ENCODE peak calls at places on chromosome 14, in nine cellular contexts. D, N, J, O, K, G, Q, Z and H are unnamed samples.

GRCh38 chr14:95495538-95496025 is 20.9 kb downstream of the SYNE3 start:
- DNase-seq in N (no peak), K (no peak), O (no peak), J (no peak), Z (no peak), Q (peak; percentile 60), G (no peak), D (no peak), H (no peak)

GRCh38 chr14:20998139-20998538 is 954 bp upstream of the SLC39A2 start:
- DNase-seq in Q (no peak), J (no peak), N (no peak), D (no peak), O (no peak), Z (no peak), K (no peak), G (no peak), H (no peak)

GRCh38 chr14:77980475-77981321 is 180.8 kb downstream of the ADCK1 start:
- DNase-seq in D (no peak), Z (peak; percentile 93), K (no peak), G (peak; percentile 74), N (no peak), J (peak; percentile 13), Q (no peak), O (peak; percentile 57), H (peak; percentile 26)

GRCh38 chr14:69501362-69501964 is 16.9 kb downstream of the PLEKHD1 start:
- DNase-seq in Z (peak; percentile 88), J (peak; percentile 11), D (peak; percentile 72), N (no peak), G (peak; percentile 45), O (no peak), K (no peak), Q (no peak), H (peak; percentile 54)

GRCh38 chr14:22200977-22201605 is 387.9 kb downstream of the DAD1 start:
- DNase-seq in J (peak; percentile 43), N (no peak), Q (no peak), D (no peak), K (no peak), Z (no peak), G (no peak), O (no peak), H (no peak)

GRCh38 chr14:67663633-67664032 is 10.8 kb downstream of the VTI1B start:
- DNase-seq in O (no peak), G (no peak), N (no peak), J (no peak), Q (no peak), K (no peak), Z (no peak), D (no peak), H (no peak)

GRCh38 chr14:20503905-20504304 is 1.4 kb upstream of the RNASE10 start:
- DNase-seq in G (no peak), D (no peak), O (no peak), Z (no peak), N (no peak), K (no peak), Q (no peak), J (no peak), H (no peak)

GRCh38 chr14:56199095-56199975 is 81.1 kb downstream of the PELI2 start:
- DNase-seq in Q (no peak), D (no peak), G (no peak), O (no peak), J (peak; percentile 98), Z (peak; percentile 16), N (no peak), K (peak; percentile 98), H (no peak)

DNA sequence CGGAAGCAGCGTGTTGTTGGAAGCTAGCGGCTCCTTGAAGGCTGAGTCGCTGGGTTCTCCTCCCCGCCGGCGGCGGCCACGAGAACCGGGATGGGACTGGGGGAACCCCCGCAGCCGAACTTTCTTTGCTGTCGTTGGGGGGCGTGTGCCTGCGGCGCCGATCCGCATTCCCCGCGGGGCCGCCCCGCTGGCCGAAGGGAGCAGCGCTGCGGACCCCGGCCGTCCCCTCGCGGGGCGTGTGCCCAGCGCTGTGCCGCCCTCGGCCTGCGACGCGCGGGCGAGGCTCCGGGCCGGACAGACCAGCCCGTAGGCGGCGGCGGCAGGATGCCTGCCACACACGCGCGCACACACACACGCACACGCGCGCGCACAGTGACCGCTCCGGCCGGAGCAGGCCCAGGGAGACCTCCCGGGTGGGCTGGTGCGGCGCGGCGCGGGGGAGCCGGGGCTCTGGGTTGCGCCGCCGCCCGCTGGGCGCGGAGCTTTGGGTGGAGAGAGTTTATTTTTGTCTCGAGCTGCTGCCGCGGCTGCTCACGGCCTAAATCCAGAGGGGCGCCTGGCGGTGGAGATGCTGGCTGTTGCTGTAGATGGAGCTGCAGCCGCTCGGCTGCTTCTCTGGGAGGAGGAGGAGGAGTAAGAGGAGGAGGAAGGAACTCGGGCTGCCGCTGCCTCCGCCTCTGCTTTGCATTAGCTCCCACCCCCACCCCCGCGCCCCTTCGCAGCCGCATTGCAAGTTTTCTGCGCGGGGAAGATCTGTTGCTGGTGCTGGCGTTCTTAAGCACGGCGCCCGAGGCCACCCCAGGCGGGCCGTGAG is at the start of gene SAMD4A:
- DNase-seq in J (peak; percentile 90), Z (peak; percentile 78), D (peak; percentile 82), N (no peak), Q (peak; percentile 63), K (peak; percentile 71), O (peak; percentile 45), G (peak; percentile 89), H (peak; percentile 71)
- TF ChIP-seq CTCF in J (peak; percentile 40), Z (no peak), D (peak; percentile 61), N (no peak), Q (no peak), K (peak; percentile 46), O (peak; percentile 35), G (peak; percentile 56), H (no peak)

GRCh38 chr14:60197629-60198318 is 32.6 kb upstream of the DHRS7 start:
- DNase-seq in Z (no peak), D (no peak), N (no peak), Q (no peak), K (no peak), J (no peak), G (no peak), O (no peak), H (no peak)

GRCh38 chr14:60189923-60190840 is 25.0 kb upstream of the DHRS7 start:
- DNase-seq in Z (no peak), N (no peak), J (no peak), G (no peak), K (no peak), O (no peak), Q (no peak), D (no peak), H (no peak)

GRCh38 chr14:60196291-60196690 is 31.1 kb upstream of the DHRS7 start:
- DNase-seq in Z (no peak), D (no peak), G (no peak), N (no peak), Q (no peak), O (no peak), J (no peak), K (no peak), H (no peak)

GRCh38 chr14:60199321-60199720 is 34.1 kb upstream of the DHRS7 start:
- DNase-seq in Z (no peak), K (no peak), O (no peak), N (no peak), D (no peak), Q (no peak), G (no peak), J (no peak), H (no peak)

DNA sequence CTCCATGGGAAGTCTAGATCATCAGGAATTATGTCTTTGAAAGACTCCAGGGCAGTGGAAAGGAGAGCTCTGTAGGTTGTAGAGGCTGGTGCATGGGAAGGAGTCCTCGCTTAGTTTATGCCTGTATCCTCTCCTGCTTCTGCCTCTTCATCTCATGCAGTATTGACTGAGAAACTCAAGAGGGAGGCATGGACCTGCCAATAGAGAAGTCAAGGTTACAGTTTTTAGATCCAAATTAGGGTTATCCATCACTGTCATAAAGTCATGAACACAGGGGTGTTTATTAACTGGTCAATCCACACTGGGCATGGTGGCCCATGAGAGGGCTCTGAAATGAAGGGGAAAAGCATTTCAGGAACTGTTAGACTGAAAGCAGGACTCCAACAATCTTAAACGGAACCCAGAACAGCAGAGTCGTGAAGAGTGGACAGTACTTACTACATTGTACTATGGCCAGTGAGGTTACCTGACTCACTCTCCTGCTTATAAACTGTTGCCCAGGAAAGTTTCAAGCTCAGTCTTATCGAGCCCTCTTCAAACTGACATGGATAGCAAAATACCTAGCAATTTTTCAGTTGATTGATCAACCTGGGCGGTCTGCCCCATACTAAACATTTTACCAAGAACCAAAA is 30.1 kb upstream of the DHRS7 start:
- DNase-seq in Z (no peak), K (no peak), Q (no peak), N (no peak), J (no peak), O (no peak), G (no peak), D (no peak), H (no peak)
- TF ChIP-seq CTCF in Z (no peak), K (no peak), Q (no peak), N (peak; percentile 23), J (no peak), O (no peak), G (peak; percentile 20), D (peak; percentile 54), H (no peak)

GRCh38 chr14:87014854-87015253 is 978.1 kb downstream of the GALC start:
- DNase-seq in J (no peak), G (no peak), Q (no peak), O (no peak), D (no peak), K (no peak), N (no peak), Z (no peak), H (no peak)

GRCh38 chr14:87017335-87017734 is 975.6 kb downstream of the GALC start:
- DNase-seq in G (no peak), N (no peak), Z (no peak), D (no peak), O (no peak), K (no peak), J (no peak), Q (no peak), H (no peak)

GRCh38 chr14:87013583-87013982 is 979.4 kb downstream of the GALC start:
- DNase-seq in J (peak; percentile 86), G (no peak), K (peak; percentile 16), Q (no peak), N (no peak), D (no peak), Z (no peak), O (no peak), H (no peak)

DNA sequence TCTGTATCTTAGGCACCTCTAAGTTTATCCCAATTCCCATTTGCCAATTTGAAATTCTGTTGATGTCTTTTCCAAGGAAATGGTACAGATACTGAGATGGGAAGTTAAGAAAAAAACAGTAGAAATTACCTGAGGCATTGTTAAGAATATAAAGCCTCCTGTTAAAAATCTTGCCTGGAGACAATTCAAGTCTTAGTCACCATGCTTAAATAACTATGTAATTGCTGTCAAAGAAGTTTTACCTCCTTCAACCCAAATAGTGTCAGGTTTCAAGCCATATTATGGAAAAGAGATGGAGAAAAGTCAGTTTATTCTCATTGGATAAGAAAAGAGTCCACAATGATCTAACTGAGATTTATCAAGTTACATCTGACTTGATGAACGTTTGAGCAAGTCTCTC is 974.7 kb downstream of the GALC start:
- DNase-seq in N (no peak), O (no peak), Z (no peak), D (no peak), G (no peak), Q (no peak), J (peak; percentile 22), K (no peak), H (no peak)
- TF ChIP-seq CTCF in N (no peak), O (no peak), Z (no peak), D (no peak), G (no peak), Q (no peak), J (no peak), K (no peak), H (no peak)

DNA sequence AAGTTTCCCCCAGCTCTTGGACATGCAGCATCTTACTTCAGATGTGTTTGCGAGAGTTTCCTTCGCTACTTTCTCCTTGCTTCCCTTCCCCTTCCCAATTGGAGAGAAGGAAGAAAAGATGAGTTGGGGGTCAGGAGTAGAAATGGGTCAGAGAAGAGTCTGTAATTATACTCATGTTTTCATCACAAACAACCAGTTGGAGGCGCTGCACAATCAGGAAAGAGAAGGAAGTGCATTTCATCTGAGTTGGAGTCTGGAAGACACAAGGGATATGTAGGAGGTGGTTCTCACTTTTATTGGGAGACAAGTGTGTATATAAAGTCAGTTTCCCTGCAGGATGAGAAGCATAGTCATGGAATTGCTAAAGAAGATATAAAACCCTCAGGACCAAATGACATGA is 31.3 kb upstream of the VSX2 start:
- DNase-seq in G (no peak), N (no peak), K (no peak), D (no peak), O (no peak), Z (no peak), J (no peak), Q (no peak), H (no peak)
- TF ChIP-seq CTCF in G (no peak), N (peak; percentile 57), K (peak; percentile 13), D (no peak), O (peak; percentile 41), Z (no peak), J (peak; percentile 12), Q (no peak), H (no peak)